ENCODE peak calls at places on chromosomes 4 and X, in ten cellular contexts. One of them, this sample, is unnamed.

GRCh38 chr4:102736636-102737549 is 23.9 kb downstream of the MANBA start:
- DNase-seq in NCI-H1105: no peak
- DNase-seq in stimulated activated CD4-positive, alpha-beta T cell treated with anti-CD3 and anti-CD28 coated beads, Interleukin-15, amount 100 ng/mL, for 24 hours: no peak
- DNase-seq in Right ventricle myocardium inferior: no peak
- DNase-seq in GM10248: no peak
- DNase-seq in H1: no peak
- DNase-seq in aorta: no peak
- DNase-seq in LHCN-M2: no peak
- DNase-seq in NCI-H1417 treated with DMSO at 0.1 percent for 48 hours: no peak
- DNase-seq in M059J: peak
- DNase-seq in this sample: peak

GRCh38 chr4:138263438-138263837 is 21.3 kb upstream of the SLC7A11 start:
- DNase-seq in NCI-H1105: no peak
- DNase-seq in stimulated activated CD4-positive, alpha-beta T cell treated with anti-CD3 and anti-CD28 coated beads, Interleukin-15, amount 100 ng/mL, for 24 hours: no peak
- DNase-seq in Right ventricle myocardium inferior: no peak
- DNase-seq in GM10248: no peak
- DNase-seq in H1: no peak
- DNase-seq in aorta: no peak
- DNase-seq in LHCN-M2: peak
- DNase-seq in NCI-H1417 treated with DMSO at 0.1 percent for 48 hours: no peak
- DNase-seq in M059J: no peak
- DNase-seq in this sample: no peak

GRCh38 chr4:33218238-33218637 is 2498.1 kb downstream of the PCDH7 start:
- DNase-seq in NCI-H1105: no peak
- DNase-seq in stimulated activated CD4-positive, alpha-beta T cell treated with anti-CD3 and anti-CD28 coated beads, Interleukin-15, amount 100 ng/mL, for 24 hours: no peak
- DNase-seq in Right ventricle myocardium inferior: no peak
- DNase-seq in GM10248: no peak
- DNase-seq in H1: no peak
- DNase-seq in aorta: no peak
- DNase-seq in LHCN-M2: no peak
- DNase-seq in NCI-H1417 treated with DMSO at 0.1 percent for 48 hours: no peak
- DNase-seq in M059J: peak
- DNase-seq in this sample: no peak

GRCh38 chr4:10015140-10015753 is 6.0 kb downstream of the SLC2A9 start:
- DNase-seq in NCI-H1105: peak
- DNase-seq in stimulated activated CD4-positive, alpha-beta T cell treated with anti-CD3 and anti-CD28 coated beads, Interleukin-15, amount 100 ng/mL, for 24 hours: peak
- DNase-seq in Right ventricle myocardium inferior: no peak
- DNase-seq in GM10248: no peak
- DNase-seq in H1: peak
- DNase-seq in aorta: no peak
- DNase-seq in LHCN-M2: peak
- DNase-seq in NCI-H1417 treated with DMSO at 0.1 percent for 48 hours: peak
- DNase-seq in M059J: peak
- DNase-seq in this sample: peak

GRCh38 chrX:131081772-131082755 is 23.9 kb downstream of the ARHGAP36 start:
- DNase-seq in NCI-H1105: peak
- DNase-seq in stimulated activated CD4-positive, alpha-beta T cell treated with anti-CD3 and anti-CD28 coated beads, Interleukin-15, amount 100 ng/mL, for 24 hours: no peak
- DNase-seq in Right ventricle myocardium inferior: no peak
- DNase-seq in GM10248: peak
- DNase-seq in H1: no peak
- DNase-seq in aorta: no peak
- DNase-seq in LHCN-M2: no peak
- DNase-seq in NCI-H1417 treated with DMSO at 0.1 percent for 48 hours: no peak
- DNase-seq in M059J: no peak
- DNase-seq in this sample: no peak

GRCh38 chr4:138223191-138223910 is 18.8 kb downstream of the SLC7A11 start:
- DNase-seq in NCI-H1105: no peak
- DNase-seq in stimulated activated CD4-positive, alpha-beta T cell treated with anti-CD3 and anti-CD28 coated beads, Interleukin-15, amount 100 ng/mL, for 24 hours: no peak
- DNase-seq in Right ventricle myocardium inferior: no peak
- DNase-seq in GM10248: no peak
- DNase-seq in H1: no peak
- DNase-seq in aorta: no peak
- DNase-seq in LHCN-M2: no peak
- DNase-seq in NCI-H1417 treated with DMSO at 0.1 percent for 48 hours: no peak
- DNase-seq in M059J: no peak
- DNase-seq in this sample: peak

GRCh38 chr4:7004331-7004730 is 38.8 kb upstream of the TADA2B start:
- DNase-seq in NCI-H1105: no peak
- DNase-seq in stimulated activated CD4-positive, alpha-beta T cell treated with anti-CD3 and anti-CD28 coated beads, Interleukin-15, amount 100 ng/mL, for 24 hours: no peak
- DNase-seq in Right ventricle myocardium inferior: no peak
- DNase-seq in GM10248: no peak
- DNase-seq in H1: no peak
- DNase-seq in aorta: no peak
- DNase-seq in LHCN-M2: no peak
- DNase-seq in NCI-H1417 treated with DMSO at 0.1 percent for 48 hours: no peak
- DNase-seq in M059J: peak
- DNase-seq in this sample: peak

GRCh38 chrX:129744881-129745321 is 6.1 kb downstream of the XPNPEP2 start:
- DNase-seq in NCI-H1105: no peak
- DNase-seq in stimulated activated CD4-positive, alpha-beta T cell treated with anti-CD3 and anti-CD28 coated beads, Interleukin-15, amount 100 ng/mL, for 24 hours: peak
- DNase-seq in Right ventricle myocardium inferior: no peak
- DNase-seq in GM10248: no peak
- DNase-seq in H1: no peak
- DNase-seq in aorta: no peak
- DNase-seq in LHCN-M2: no peak
- DNase-seq in NCI-H1417 treated with DMSO at 0.1 percent for 48 hours: no peak
- DNase-seq in M059J: no peak
- DNase-seq in this sample: no peak

GRCh38 chr4:105709081-105709450 is 482 bp downstream of the GSTCD start:
- DNase-seq in NCI-H1105: no peak
- DNase-seq in stimulated activated CD4-positive, alpha-beta T cell treated with anti-CD3 and anti-CD28 coated beads, Interleukin-15, amount 100 ng/mL, for 24 hours: peak
- DNase-seq in Right ventricle myocardium inferior: no peak
- DNase-seq in GM10248: no peak
- DNase-seq in H1: no peak
- DNase-seq in aorta: no peak
- DNase-seq in LHCN-M2: peak
- DNase-seq in NCI-H1417 treated with DMSO at 0.1 percent for 48 hours: no peak
- DNase-seq in M059J: peak
- DNase-seq in this sample: peak

GRCh38 chr4:134518574-134519217 is 317.1 kb upstream of the PABPC4L start:
- DNase-seq in NCI-H1105: no peak
- DNase-seq in stimulated activated CD4-positive, alpha-beta T cell treated with anti-CD3 and anti-CD28 coated beads, Interleukin-15, amount 100 ng/mL, for 24 hours: no peak
- DNase-seq in Right ventricle myocardium inferior: no peak
- DNase-seq in GM10248: no peak
- DNase-seq in H1: no peak
- DNase-seq in aorta: no peak
- DNase-seq in LHCN-M2: peak
- DNase-seq in NCI-H1417 treated with DMSO at 0.1 percent for 48 hours: no peak
- DNase-seq in M059J: no peak
- DNase-seq in this sample: no peak

GRCh38 chrX:68234171-68234910 is 199.0 kb downstream of the OPHN1 start:
- DNase-seq in NCI-H1105: no peak
- DNase-seq in stimulated activated CD4-positive, alpha-beta T cell treated with anti-CD3 and anti-CD28 coated beads, Interleukin-15, amount 100 ng/mL, for 24 hours: no peak
- DNase-seq in Right ventricle myocardium inferior: no peak
- DNase-seq in GM10248: no peak
- DNase-seq in H1: no peak
- DNase-seq in aorta: no peak
- DNase-seq in LHCN-M2: no peak
- DNase-seq in NCI-H1417 treated with DMSO at 0.1 percent for 48 hours: no peak
- DNase-seq in M059J: no peak
- DNase-seq in this sample: no peak

GRCh38 chr4:173522160-173522873 is 7.7 kb downstream of the HAND2 start:
- DNase-seq in NCI-H1105: no peak
- DNase-seq in stimulated activated CD4-positive, alpha-beta T cell treated with anti-CD3 and anti-CD28 coated beads, Interleukin-15, amount 100 ng/mL, for 24 hours: no peak
- DNase-seq in Right ventricle myocardium inferior: peak
- DNase-seq in GM10248: no peak
- DNase-seq in H1: no peak
- DNase-seq in aorta: peak
- DNase-seq in LHCN-M2: peak
- DNase-seq in NCI-H1417 treated with DMSO at 0.1 percent for 48 hours: no peak
- DNase-seq in M059J: peak
- DNase-seq in this sample: peak

GRCh38 chr4:42786350-42787070 is 106.0 kb upstream of the GRXCR1 start:
- DNase-seq in NCI-H1105: no peak
- DNase-seq in stimulated activated CD4-positive, alpha-beta T cell treated with anti-CD3 and anti-CD28 coated beads, Interleukin-15, amount 100 ng/mL, for 24 hours: no peak
- DNase-seq in Right ventricle myocardium inferior: no peak
- DNase-seq in GM10248: no peak
- DNase-seq in H1: no peak
- DNase-seq in aorta: no peak
- DNase-seq in LHCN-M2: no peak
- DNase-seq in NCI-H1417 treated with DMSO at 0.1 percent for 48 hours: no peak
- DNase-seq in M059J: peak
- DNase-seq in this sample: no peak